ENCODE peak calls at places on chromosome 14, in five cellular contexts. S is neural progenitor cell, C is esophagus muscularis mucosa, Y is AG04450, K is pancreas. M is an unnamed sample.

GRCh38 chr14:102574840-102575478 is 17.5 kb upstream of the RCOR1 start:
- DNase-seq in K (no peak), C (no peak), Y (no peak), S (peak; percentile 45), M (no peak)

GRCh38 chr14:72443991-72444431 is 449.9 kb downstream of the DPF3 start:
- DNase-seq in Y (no peak), S (no peak), K (no peak), C (no peak), M (no peak)

GRCh38 chr14:34911209-34912150 is 36.3 kb upstream of the BAZ1A start:
- DNase-seq in C (no peak), S (no peak), Y (no peak), K (no peak), M (peak; percentile 63)

GRCh38 chr14:91511014-91511466 is 930 bp upstream of the PPP4R3A start:
- DNase-seq in S (peak; percentile 49), C (no peak), Y (no peak), K (no peak), M (no peak)

GRCh38 chr14:60622920-60623263 is 26.4 kb downstream of the SIX1 start:
- DNase-seq in K (no peak), C (no peak), Y (peak; percentile 32), S (no peak), M (peak; percentile 41)

GRCh38 chr14:69105326-69105725 is 47.6 kb downstream of the DCAF5 start:
- DNase-seq in K (no peak), C (no peak), S (no peak), Y (no peak), M (peak; percentile 84)

GRCh38 chr14:68312300-68312699 is 480.6 kb downstream of the ZFP36L1 start:
- DNase-seq in Y (no peak), K (no peak), C (no peak), S (no peak), M (no peak)

GRCh38 chr14:76541594-76542219 is 165.8 kb downstream of the ESRRB start:
- DNase-seq in K (no peak), Y (no peak), C (no peak), S (no peak), M (no peak)

GRCh38 chr14:37901978-37902377 is 305.7 kb upstream of the SSTR1 start:
- DNase-seq in K (no peak), S (no peak), C (no peak), Y (no peak), M (no peak)

DNA sequence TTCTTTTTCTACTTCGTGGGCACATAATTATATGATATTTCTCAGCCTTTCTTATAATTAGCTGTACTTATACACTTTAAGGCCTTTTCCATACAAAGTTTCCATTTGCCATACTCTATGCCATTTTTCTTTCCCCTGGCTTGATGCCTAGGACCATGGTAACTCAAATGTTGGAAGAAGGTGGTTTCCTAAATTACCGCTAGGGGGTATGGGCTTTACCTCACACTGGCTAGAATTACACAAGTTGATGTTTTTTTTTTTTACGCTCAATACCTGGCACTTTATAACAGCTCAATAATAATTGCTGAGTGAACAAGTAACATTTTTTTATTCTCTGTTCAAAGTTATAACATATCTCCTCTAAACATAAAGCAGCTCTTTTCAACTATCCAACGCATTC is 306.8 kb upstream of the LRFN5 start:
- DNase-seq in S (peak; percentile 8), K (no peak), C (no peak), Y (no peak), M (no peak)
- TF ChIP-seq CTCF in S (peak; percentile 55), K (no peak), C (no peak), Y (no peak), M (no peak)

DNA sequence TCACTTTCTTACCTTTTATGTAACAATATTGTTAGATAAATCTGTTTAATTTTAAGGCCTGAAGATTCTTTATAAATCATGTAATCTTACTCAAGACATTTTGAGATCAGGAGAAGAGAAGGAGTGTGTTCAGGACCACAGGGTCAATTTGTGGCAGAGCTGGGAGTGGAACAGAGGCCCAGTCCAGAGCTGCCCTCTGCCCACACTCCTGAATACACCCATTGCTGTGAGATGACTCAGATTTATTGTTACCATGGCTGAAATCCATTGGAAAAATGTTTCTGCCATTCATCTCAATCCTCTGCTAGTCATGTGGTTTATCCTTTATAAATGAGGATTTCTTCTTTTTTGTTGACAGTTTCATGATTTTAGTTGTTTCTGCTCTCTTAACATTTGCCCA is 100.5 kb upstream of the STXBP6 start:
- DNase-seq in C (no peak), Y (no peak), S (no peak), K (no peak), M (no peak)
- H3K4me3 ChIP-seq in C (no peak overlapping the region), Y (no peak overlapping the region), S (no peak overlapping the region), K (no peak overlapping the region), M (no peak overlapping the region)

GRCh38 chr14:71311061-71311460 is 403.8 kb downstream of the PCNX1 start:
- DNase-seq in K (no peak), S (no peak), Y (no peak), C (no peak), M (no peak)

GRCh38 chr14:71318097-71318459 is 410.8 kb downstream of the PCNX1 start:
- DNase-seq in C (no peak), S (no peak), Y (no peak), K (no peak), M (no peak)

GRCh38 chr14:71319646-71320045 is 412.4 kb downstream of the PCNX1 start:
- DNase-seq in Y (no peak), C (no peak), K (no peak), S (peak; percentile 35), M (peak; percentile 48)

GRCh38 chr14:71317385-71318096 is 410.3 kb downstream of the PCNX1 start:
- DNase-seq in Y (no peak), C (no peak), S (no peak), K (no peak), M (no peak)

DNA sequence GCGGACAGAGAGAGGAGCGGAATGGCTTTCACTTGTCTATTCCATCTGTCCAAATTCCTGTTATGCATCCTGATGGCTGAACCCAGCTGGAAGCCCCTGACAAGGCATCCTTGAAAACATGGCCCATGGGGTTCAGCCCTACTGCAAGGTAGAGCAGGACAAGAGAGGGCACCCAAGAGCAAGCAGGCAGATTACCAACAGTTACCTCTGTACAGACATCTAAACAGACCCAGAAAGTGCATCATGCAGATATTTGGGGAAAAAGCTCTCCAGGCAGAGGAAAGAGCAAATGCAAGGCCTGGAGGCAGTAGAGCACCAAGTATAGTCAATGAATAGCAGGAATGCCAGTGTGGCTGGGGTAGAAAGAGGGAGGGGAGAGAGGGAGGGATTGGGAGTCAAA is 407.5 kb downstream of the PCNX1 start:
- DNase-seq in K (no peak), S (no peak), C (no peak), Y (no peak), M (no peak)
- TF ChIP-seq CTCF in K (no peak), S (no peak), C (no peak), Y (no peak), M (no peak)

GRCh38 chr14:31700282-31701074 is 139.3 kb downstream of the NUBPL start:
- DNase-seq in Y (no peak), K (peak; percentile 55), C (no peak), S (no peak), M (no peak)
- H3K4me3 ChIP-seq in Y (no peak overlapping the region), K (no peak overlapping the region), C (no peak overlapping the region), S (no peak overlapping the region), M (no peak overlapping the region)

DNA sequence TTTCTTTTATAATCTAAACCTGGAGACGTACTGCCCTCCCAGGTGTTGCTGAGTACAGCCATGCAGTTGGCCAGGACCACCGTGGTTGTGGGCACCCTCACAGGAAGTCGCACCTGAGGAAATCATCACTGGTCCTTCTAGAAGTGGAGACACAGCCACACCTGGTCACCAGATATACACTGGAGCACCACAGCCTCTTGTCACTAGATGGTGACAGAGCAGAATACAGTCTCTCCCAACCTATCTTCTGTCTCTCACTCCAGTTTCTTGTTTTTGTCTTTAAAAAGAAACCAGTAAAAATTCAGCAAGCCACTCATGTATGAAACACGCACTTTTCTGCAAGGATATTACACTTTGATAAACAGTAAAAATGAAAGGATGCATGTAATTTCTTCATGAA is 43.1 kb upstream of the GPHB5 start:
- DNase-seq in C (no peak), S (no peak), K (no peak), Y (no peak), M (no peak)
- TF ChIP-seq CTCF in C (no peak), S (no peak), K (no peak), Y (no peak), M (no peak)

GRCh38 chr14:99943620-99944019 is 121.6 kb upstream of the EVL start:
- DNase-seq in K (no peak), Y (no peak), C (no peak), S (no peak), M (no peak)

GRCh38 chr14:99944241-99944651 is 121.0 kb upstream of the EVL start:
- DNase-seq in C (no peak), S (no peak), Y (no peak), K (no peak), M (no peak)

GRCh38 chr14:99947695-99948094 is 117.5 kb upstream of the EVL start:
- DNase-seq in K (no peak), Y (no peak), C (no peak), S (no peak), M (peak; percentile 33)

GRCh38 chr14:99945732-99946651 is 119.2 kb upstream of the EVL start:
- DNase-seq in Y (no peak), C (no peak), S (no peak), K (no peak), M (no peak)

DNA sequence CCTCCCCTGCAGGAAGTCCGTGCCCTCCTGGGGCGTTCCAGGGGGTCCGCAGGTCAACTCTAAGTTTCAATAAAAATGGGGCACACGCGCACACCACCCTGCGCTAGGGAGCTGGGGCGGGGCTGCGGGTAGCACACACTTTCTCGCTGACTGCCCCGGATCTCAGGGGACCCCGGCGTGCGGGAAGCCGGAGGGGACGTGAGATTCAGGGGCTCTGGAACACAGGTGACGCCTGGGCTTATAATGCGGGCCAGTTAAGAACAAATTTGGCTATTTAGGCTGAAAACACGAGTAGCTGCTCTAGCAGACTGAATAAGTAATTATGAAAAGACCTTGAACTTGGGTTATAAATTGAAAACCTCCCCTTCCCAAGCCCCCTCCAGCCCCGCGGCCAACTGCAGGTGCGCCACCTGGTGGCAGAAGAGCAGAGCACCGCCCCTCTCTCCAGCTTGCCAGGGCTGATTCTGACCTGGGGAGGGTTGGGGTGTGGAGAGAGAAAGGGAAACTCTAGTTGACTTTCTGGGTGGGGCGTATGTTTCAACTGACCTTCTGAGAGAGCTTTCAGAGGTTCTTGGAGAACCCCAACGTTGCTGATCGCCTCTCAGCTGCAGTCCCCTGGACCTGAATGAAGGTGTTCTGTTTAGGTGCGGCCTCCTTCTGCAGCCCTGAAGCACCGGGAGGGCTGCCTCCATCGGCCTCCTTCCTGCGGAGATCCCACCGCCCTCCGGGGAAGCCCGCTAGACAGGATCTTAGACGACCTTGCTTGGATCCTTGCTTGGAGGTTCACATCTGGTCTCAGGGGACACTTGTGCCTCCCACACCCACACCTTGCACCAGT is 118.4 kb upstream of the EVL start:
- DNase-seq in S (peak; percentile 64), K (no peak), C (no peak), Y (no peak), M (no peak)
- H3K4me3 ChIP-seq in S (no peak overlapping the region), K (no peak overlapping the region), C (peak overlapping the region; percentile 4), Y (no peak overlapping the region), M (no peak overlapping the region)

M was measured in fibroblast of pulmonary artery.